ENCODE peak calls at places on chromosome 1, in six cellular contexts. Q, M, G, T, S and A are unnamed samples.

GRCh38 chr1:173507205-173507846 is 30.2 kb downstream of the PRDX6 start:
- DNase-seq in Q (peak), M (no peak), S (peak), G (no peak), T (no peak), A (no peak)

GRCh38 chr1:4395158-4395557 is 259.3 kb upstream of the AJAP1 start:
- DNase-seq in Q (no peak), G (no peak), T (no peak), S (no peak), M (no peak), A (no peak)

GRCh38 chr1:32612189-32612881 is 38.0 kb downstream of the ZBTB8OS start:
- DNase-seq in T (peak), S (peak), M (peak), G (peak), Q (peak), A (peak)

GRCh38 chr1:235545294-235545930 is 41.2 kb upstream of the B3GALNT2 start:
- DNase-seq in T (no peak), S (no peak), G (no peak), Q (no peak), M (no peak), A (no peak)

GRCh38 chr1:48889088-48889487 is 112.4 kb upstream of the BEND5 start:
- DNase-seq in Q (no peak), S (no peak), T (no peak), M (no peak), G (no peak), A (no peak)

GRCh38 chr1:168386492-168386891 is 105.8 kb downstream of the TBX19 start:
- DNase-seq in G (no peak), Q (no peak), M (no peak), T (no peak), S (no peak), A (no peak)

GRCh38 chr1:213600879-213601278 is 386.9 kb upstream of the PROX1 start:
- DNase-seq in Q (no peak), S (no peak), M (no peak), G (no peak), T (no peak), A (no peak)

GRCh38 chr1:18480315-18481189 is at the start of gene KLHDC7A:
- DNase-seq in T (no peak), G (no peak), Q (no peak), S (peak), M (no peak), A (no peak)

GRCh38 chr1:157766792-157767191 is 10.1 kb downstream of the FCRL2 start:
- DNase-seq in M (no peak), T (no peak), Q (no peak), S (no peak), G (no peak), A (no peak)

GRCh38 chr1:100411574-100411973 is 59.3 kb downstream of the CDC14A start:
- DNase-seq in T (no peak), M (no peak), S (no peak), Q (no peak), G (no peak), A (no peak)

GRCh38 chr1:209648366-209648765 is 3.9 kb downstream of the LAMB3 start:
- DNase-seq in M (no peak), G (no peak), Q (no peak), T (no peak), S (no peak), A (no peak)
- H3K27ac ChIP-seq in M (peak), G (peak), Q (no peak), T (no peak), S (peak), A (peak)

GRCh38 chr1:222769968-222770620 is 33.1 kb downstream of the FAM177B start:
- DNase-seq in T (no peak), G (no peak), Q (no peak), M (no peak), S (no peak), A (no peak)

GRCh38 chr1:222767152-222767571 is 30.2 kb downstream of the FAM177B start:
- DNase-seq in Q (no peak), G (no peak), T (no peak), M (no peak), S (no peak), A (no peak)

GRCh38 chr1:222768592-222768991 is 31.6 kb downstream of the FAM177B start:
- DNase-seq in T (no peak), M (no peak), Q (no peak), S (no peak), G (no peak), A (no peak)

GRCh38 chr1:222769181-222769580 is 32.2 kb downstream of the FAM177B start:
- DNase-seq in M (no peak), S (no peak), Q (no peak), G (no peak), T (no peak), A (no peak)
- TF ChIP-seq CTCF in M (no peak), S (no peak), Q (peak), G (no peak), T (no peak), A (no peak)

GRCh38 chr1:23436520-23437354 is 12.2 kb upstream of the TCEA3 start:
- DNase-seq in M (no peak), G (no peak), S (no peak), Q (no peak), T (peak), A (no peak)
- H3K4me3 ChIP-seq in M (no peak), G (no peak), S (no peak), Q (no peak), T (no peak), A (no peak)

GRCh38 chr1:179767996-179768395 is 24.9 kb downstream of the FAM163A start:
- DNase-seq in Q (no peak), S (no peak), T (no peak), G (no peak), M (no peak), A (no peak)
- H3K27ac ChIP-seq in Q (no peak), S (no peak), T (no peak), G (no peak), M (no peak), A (no peak)

GRCh38 chr1:160130486-160130885 is 14.9 kb downstream of the ATP1A2 start:
- DNase-seq in S (no peak), T (no peak), M (no peak), Q (no peak), G (no peak), A (no peak)
- TF ChIP-seq CTCF in S (no peak), T (no peak), M (no peak), Q (no peak), G (no peak), A (no peak)

GRCh38 chr1:203117611-203118575 is 9.6 kb upstream of the ADORA1 start:
- DNase-seq in S (peak), Q (peak), G (peak), M (no peak), T (peak), A (no peak)
- H3K4me3 ChIP-seq in S (no peak), Q (no peak), G (peak), M (no peak), T (no peak), A (no peak)

GRCh38 chr1:97252076-97252475 is 530.5 kb downstream of the PTBP2 start:
- DNase-seq in Q (no peak), M (no peak), S (no peak), T (no peak), G (peak), A (no peak)

GRCh38 chr1:97247196-97247595 is 525.6 kb downstream of the PTBP2 start:
- DNase-seq in S (no peak), M (no peak), T (no peak), Q (no peak), G (no peak), A (no peak)

GRCh38 chr1:97254731-97255463 is 533.3 kb downstream of the PTBP2 start:
- DNase-seq in Q (no peak), T (no peak), G (no peak), S (no peak), M (no peak), A (no peak)

GRCh38 chr1:97258597-97258996 is 537.0 kb downstream of the PTBP2 start:
- DNase-seq in Q (no peak), T (no peak), G (no peak), M (no peak), S (no peak), A (no peak)

DNA sequence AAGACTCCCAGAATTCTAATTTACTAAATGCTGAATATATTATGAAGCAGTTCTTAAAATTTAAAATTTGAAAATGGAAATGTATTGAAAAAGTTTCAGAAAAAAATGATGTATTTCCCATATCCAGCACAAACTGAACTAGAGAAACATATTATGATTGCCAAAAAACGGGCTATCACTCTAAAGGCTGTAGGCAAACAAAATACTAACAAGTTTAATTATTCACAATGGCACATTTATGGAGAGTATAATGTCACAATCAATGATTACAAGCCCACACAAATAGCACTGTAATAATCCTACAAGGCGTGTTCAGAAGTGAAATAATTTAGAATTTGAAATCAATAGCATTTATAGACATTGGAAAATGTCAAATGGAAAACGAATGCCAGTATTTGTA is 531.3 kb downstream of the PTBP2 start:
- DNase-seq in G (no peak), S (no peak), T (no peak), Q (no peak), M (no peak), A (no peak)
- H3K27ac ChIP-seq in G (no peak), S (no peak), T (no peak), Q (no peak), M (no peak), A (no peak)

GRCh38 chr1:21534674-21535378 is 25.6 kb downstream of the ALPL start:
- DNase-seq in M (no peak), T (peak), G (no peak), S (peak), Q (peak), A (no peak)
- TF ChIP-seq CTCF in M (peak), T (no peak), G (no peak), S (peak), Q (peak), A (no peak)